ENCODE peak calls at places on chromosomes 2 and 18, in nine cellular contexts. L is ecto neural progenitor cell; G is osteocyte; Q is activated CD4-positive, CD25-positive, alpha-beta regulatory T cell treated with anti-CD3 and anti-CD28 coated beads, Interleukin-2, amount 50 U/mL, for 72 hours; J is GM03348; Z is NCI-H774; W is pons; F is H4; A is stromal cell of bone marrow. Y is an unnamed sample.

GRCh38 chr18:923144-923543 is 18.5 kb downstream of the ADCYAP1 start:
- DNase-seq in L (no peak), G (no peak), Q (no peak), J (no peak), Z (peak; percentile 36), W (no peak), F (no peak), A (no peak), Y (no peak)

GRCh38 chr2:106516436-106516835 is 29.3 kb downstream of the CD8B2 start:
- DNase-seq in L (no peak), G (no peak), Q (no peak), J (no peak), Z (no peak), W (no peak), F (no peak), A (no peak), Y (no peak)

GRCh38 chr18:79540161-79540913 is 139.3 kb upstream of the CTDP1 start:
- DNase-seq in L (no peak), G (peak; percentile 81), Q (no peak), J (peak; percentile 37), Z (no peak), W (peak; percentile 87), F (no peak), A (no peak), Y (no peak)

GRCh38 chr2:69177063-69177771 is 164.2 kb downstream of the ANTXR1 start:
- DNase-seq in L (peak; percentile 62), G (no peak), Q (no peak), J (peak; percentile 87), Z (no peak), W (peak; percentile 39), F (peak; percentile 99), A (peak; percentile 85), Y (no peak)

GRCh38 chr2:33302348-33302747 is 174.1 kb upstream of the RASGRP3 start:
- DNase-seq in L (no peak), G (no peak), Q (no peak), J (no peak), Z (no peak), W (no peak), F (no peak), A (no peak), Y (no peak)

GRCh38 chr2:46146866-46147502 is 150.2 kb upstream of the EPAS1 start:
- DNase-seq in L (no peak), G (no peak), Q (no peak), J (no peak), Z (no peak), W (no peak), F (no peak), A (no peak), Y (no peak)

GRCh38 chr2:15752552-15753232 is 161.0 kb downstream of the DDX1 start:
- DNase-seq in L (no peak), G (no peak), Q (no peak), J (no peak), Z (no peak), W (no peak), F (no peak), A (no peak), Y (no peak)

GRCh38 chr2:19503915-19504314 is 145.5 kb upstream of the OSR1 start:
- DNase-seq in L (no peak), G (no peak), Q (no peak), J (no peak), Z (no peak), W (no peak), F (no peak), A (no peak), Y (no peak)

GRCh38 chr2:55502590-55503141 is 16.9 kb upstream of the CFAP36 start:
- DNase-seq in L (no peak), G (no peak), Q (no peak), J (no peak), Z (no peak), W (no peak), F (no peak), A (no peak), Y (no peak)

GRCh38 chr18:9827856-9828793 is 57.6 kb upstream of the TXNDC2 start:
- DNase-seq in L (no peak), G (no peak), Q (no peak), J (peak; percentile 90), Z (no peak), W (peak; percentile 77), F (peak; percentile 95), A (peak; percentile 99), Y (no peak)

GRCh38 chr2:119333360-119333759 is 33.3 kb downstream of the C2orf76 start:
- DNase-seq in L (no peak), G (no peak), Q (no peak), J (no peak), Z (no peak), W (no peak), F (no peak), A (no peak), Y (no peak)

GRCh38 chr2:33475381-33476099 is 909 bp upstream of the RASGRP3 start:
- DNase-seq in L (peak; percentile 71), G (peak; percentile 88), Q (peak; percentile 71), J (peak; percentile 82), Z (peak; percentile 32), W (peak; percentile 96), F (peak; percentile 21), A (peak; percentile 57), Y (peak; percentile 17)

GRCh38 chr2:39994151-39994550 is 215.1 kb upstream of the THUMPD2 start:
- DNase-seq in L (no peak), G (no peak), Q (no peak), J (no peak), Z (no peak), W (no peak), F (no peak), A (peak; percentile 79), Y (no peak)

GRCh38 chr2:127597046-127597983 is 48.6 kb upstream of the GPR17 start:
- DNase-seq in L (peak; percentile 22), G (peak; percentile 53), Q (no peak), J (no peak), Z (no peak), W (no peak), F (no peak), A (no peak), Y (no peak)

GRCh38 chr18:42268793-42269192 is 313.8 kb downstream of the PIK3C3 start:
- DNase-seq in L (no peak), G (no peak), Q (no peak), J (no peak), Z (no peak), W (no peak), F (no peak), A (no peak), Y (no peak)

GRCh38 chr18:64405161-64405560 is 256.3 kb upstream of the LINC00305 start:
- DNase-seq in L (no peak), G (no peak), Q (no peak), J (no peak), Z (no peak), W (no peak), F (no peak), A (no peak), Y (no peak)

Y was measured in NCI-H1092.